ENCODE peak calls at places on chromosomes 6 and 20, in four cellular contexts. Q is HCT116, Y is sigmoid colon, X is prostate gland. K is an unnamed sample.

GRCh38 chr20:6104493-6105188 is 18.2 kb downstream of the FERMT1 start:
- DNase-seq in X (no peak), Q (no peak), Y (no peak), K (no peak)

GRCh38 chr20:10946124-10946880 is 272.5 kb upstream of the JAG1 start:
- DNase-seq in X (no peak), Q (no peak), Y (no peak), K (no peak)

GRCh38 chr6:130365166-130366010 is 429 bp upstream of the TMEM200A start:
- DNase-seq in Q (peak; percentile 39), Y (peak; percentile 80), X (no peak), K (peak; percentile 93)

GRCh38 chr6:167493310-167493709 is 168.4 kb downstream of the TTLL2 start:
- DNase-seq in Q (no peak), X (no peak), Y (peak; percentile 8), K (no peak)

GRCh38 chr6:141259832-141260231 is 872.9 kb upstream of the GJE1 start:
- DNase-seq in Q (no peak), Y (no peak), X (no peak), K (no peak)

GRCh38 chr6:113599444-113599843 is 257.7 kb upstream of the MARCKS start:
- DNase-seq in Y (no peak), Q (no peak), X (no peak), K (no peak)

GRCh38 chr6:83341765-83342164 is 89.1 kb downstream of the ME1 start:
- DNase-seq in Y (no peak), X (no peak), Q (no peak), K (no peak)

GRCh38 chr6:90849686-90850085 is 262.8 kb upstream of the MAP3K7 start:
- DNase-seq in Q (no peak), Y (no peak), X (no peak), K (no peak)

GRCh38 chr20:50317644-50318043 is 127.0 kb downstream of the CEBPB start:
- DNase-seq in Y (peak; percentile 61), X (no peak), Q (no peak), K (no peak)

GRCh38 chr6:167113047-167113446 is 9.8 kb upstream of the CCR6 start:
- DNase-seq in X (no peak), Y (no peak), Q (no peak), K (no peak)

GRCh38 chr6:24926192-24926591 is 9.6 kb downstream of the RIPOR2 start:
- DNase-seq in Q (no peak), Y (no peak), X (no peak), K (no peak)

GRCh38 chr6:43808412-43808811 is 38.4 kb downstream of the VEGFA start:
- DNase-seq in Y (no peak), X (no peak), Q (no peak), K (no peak)

GRCh38 chr20:51004305-51004727 is 18.6 kb downstream of the KCNG1 start:
- DNase-seq in Q (no peak), Y (no peak), X (no peak), K (peak; percentile 81)

GRCh38 chr6:164097557-164098398 is 683.3 kb downstream of the QKI start:
- DNase-seq in Y (no peak), X (no peak), Q (no peak), K (no peak)

GRCh38 chr20:17822039-17822438 is 122.3 kb downstream of the BANF2 start:
- DNase-seq in Y (peak; percentile 66), Q (no peak), X (peak; percentile 79), K (peak; percentile 76)

GRCh38 chr6:35228483-35228882 is 14.7 kb downstream of the SCUBE3 start:
- DNase-seq in Y (no peak), X (no peak), Q (no peak), K (no peak)

GRCh38 chr6:90764001-90764400 is 177.1 kb upstream of the MAP3K7 start:
- DNase-seq in X (no peak), Q (no peak), Y (no peak), K (no peak)

GRCh38 chr20:47319517-47320252 is 36.8 kb downstream of the ZMYND8 start:
- DNase-seq in Y (peak; percentile 79), X (peak; percentile 95), Q (peak; percentile 78), K (no peak)

GRCh38 chr6:122476131-122476530 is 4.5 kb upstream of the SERINC1 start:
- DNase-seq in Q (no peak), X (no peak), Y (no peak), K (no peak)

GRCh38 chr6:37713529-37714119 is 15.9 kb upstream of the MDGA1 start:
- DNase-seq in Y (no peak), Q (no peak), X (no peak), K (no peak)

GRCh38 chr20:38168791-38169589 is 3.9 kb upstream of the TGM2 start:
- DNase-seq in Y (no peak), Q (no peak), X (no peak), K (no peak)

GRCh38 chr6:40627316-40627715 is 40.2 kb upstream of the LRFN2 start:
- DNase-seq in Q (no peak), X (no peak), Y (no peak), K (no peak)

GRCh38 chr6:90195094-90195793 is 101.4 kb downstream of the BACH2 start:
- DNase-seq in X (no peak), Q (no peak), Y (no peak), K (no peak)

GRCh38 chr6:42522021-42522420 is 41.8 kb upstream of the UBR2 start:
- DNase-seq in Q (no peak), X (no peak), Y (no peak), K (no peak)

GRCh38 chr20:59931511-59932312 is 1.7 kb downstream of the SYCP2 start:
- DNase-seq in X (no peak), Y (no peak), Q (no peak), K (no peak)

GRCh38 chr6:63580704-63580961 is 8.4 kb downstream of the LOC128125822 start:
- DNase-seq in Y (no peak), X (no peak), Q (no peak), K (no peak)

GRCh38 chr6:25050356-25050755 is 114.6 kb upstream of the RIPOR2 start:
- DNase-seq in X (no peak), Y (no peak), Q (no peak), K (peak; percentile 44)

GRCh38 chr6:38792356-38792755 is 77.2 kb downstream of the DNAH8 start:
- DNase-seq in Q (no peak), Y (no peak), X (peak; percentile 85), K (no peak)

GRCh38 chr6:167722634-167723309 is 103.9 kb upstream of the AFDN start:
- DNase-seq in X (no peak), Y (peak; percentile 41), Q (no peak), K (no peak)

GRCh38 chr20:22763257-22763906 is 179.0 kb upstream of the FOXA2 start:
- DNase-seq in Q (peak; percentile 13), X (no peak), Y (no peak), K (peak; percentile 70)

GRCh38 chr6:160028487-160029275 is 59.8 kb downstream of the IGF2R start:
- DNase-seq in Y (no peak), Q (no peak), X (no peak), K (no peak)

GRCh38 chr20:38139919-38140753 is 24.9 kb downstream of the TGM2 start:
- DNase-seq in Q (no peak), Y (peak; percentile 25), X (no peak), K (no peak)

GRCh38 chr6:157376706-157377230 is 4.2 kb upstream of the ZDHHC14 start:
- DNase-seq in X (no peak), Y (no peak), Q (no peak), K (no peak)

GRCh38 chr20:15917333-15917732 is 655.9 kb downstream of the KIF16B start:
- DNase-seq in X (no peak), Q (no peak), Y (no peak), K (no peak)

DNA sequence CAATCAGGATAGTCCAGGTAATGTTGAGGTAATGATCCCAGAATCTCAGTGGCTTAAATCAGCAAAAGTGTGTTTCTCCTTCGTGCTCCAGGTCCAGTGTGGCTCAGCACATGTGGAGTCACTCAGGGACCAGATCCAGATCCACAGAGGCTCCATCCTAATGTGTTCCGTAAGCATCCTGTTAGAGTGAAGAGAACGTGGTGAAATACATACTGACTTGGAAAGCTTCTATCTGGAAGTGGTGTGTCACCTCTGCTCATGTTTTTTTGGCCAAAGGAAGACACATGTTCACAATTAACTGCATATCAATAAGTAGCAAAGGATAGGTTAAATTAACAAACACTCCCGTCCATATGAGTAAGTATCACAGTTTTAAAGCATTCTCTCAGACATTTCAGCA is 26.8 kb upstream of the PREP start:
- DNase-seq in Y (no peak), X (no peak), Q (no peak), K (no peak)
- H3K27ac ChIP-seq in Y (no peak overlapping the region), X (no peak overlapping the region), Q (no peak overlapping the region), K (no peak overlapping the region)

GRCh38 chr20:4813839-4814695 is 92.4 kb downstream of the PRND start:
- DNase-seq in Y (no peak), Q (no peak), X (no peak), K (peak; percentile 75)

GRCh38 chr20:4812641-4813075 is 90.9 kb downstream of the PRND start:
- DNase-seq in X (no peak), Y (no peak), Q (no peak), K (no peak)

GRCh38 chr20:4813076-4813838 is 91.5 kb downstream of the PRND start:
- DNase-seq in Q (no peak), X (no peak), Y (peak; percentile 68), K (peak; percentile 55)

GRCh38 chr20:4815618-4816017 is 93.9 kb downstream of the PRND start:
- DNase-seq in Y (no peak), X (no peak), Q (no peak), K (no peak)

DNA sequence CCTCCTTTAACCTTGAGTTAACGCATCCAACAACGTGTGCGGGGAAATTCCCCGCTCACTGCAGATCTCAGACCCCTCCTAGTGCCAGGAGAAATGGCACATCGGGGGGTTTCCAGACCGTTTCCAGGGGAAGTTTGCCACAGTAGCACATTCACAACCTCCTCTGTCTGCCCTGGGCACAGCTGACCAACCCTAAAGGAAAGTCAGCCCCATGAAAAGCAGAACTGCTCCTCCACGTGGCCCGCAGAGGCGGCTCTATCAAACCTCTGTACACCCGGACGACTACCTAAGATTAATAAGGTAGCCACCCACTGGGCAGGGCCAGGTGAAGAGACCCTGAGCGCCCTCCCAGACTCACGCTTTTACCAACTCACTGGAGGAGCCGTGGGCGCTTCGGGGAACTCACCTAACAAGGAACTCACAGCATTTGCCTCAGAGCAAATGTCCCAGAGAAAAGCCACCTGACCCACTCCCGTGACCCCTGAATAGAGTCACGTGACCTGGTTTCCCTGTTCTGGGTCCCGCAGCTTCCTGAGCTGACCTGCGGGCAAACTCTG is 93.1 kb downstream of the PRND start:
- DNase-seq in X (no peak), Q (no peak), Y (no peak), K (no peak)
- H3K4me1 ChIP-seq in X (no peaks in the 10 kb centered on the region), Q (peaks cover 2% of the 10 kb centered on the region), Y (peaks cover 9% of the 10 kb centered on the region), K (peaks cover 68% of the 10 kb centered on the region)

GRCh38 chr6:32637219-32637880 is at the start of gene HLA-DQA1:
- DNase-seq in Q (no peak), X (no peak), Y (no peak), K (peak; percentile 44)
- TF ChIP-seq POLR2AphosphoS5 in Q (no peak), X (peak; percentile 26), Y (no peak), K (no peak)

GRCh38 chr20:55565374-55565773 is 439.9 kb downstream of the CBLN4 start:
- DNase-seq in Q (no peak), Y (no peak), X (no peak), K (no peak)

DNA sequence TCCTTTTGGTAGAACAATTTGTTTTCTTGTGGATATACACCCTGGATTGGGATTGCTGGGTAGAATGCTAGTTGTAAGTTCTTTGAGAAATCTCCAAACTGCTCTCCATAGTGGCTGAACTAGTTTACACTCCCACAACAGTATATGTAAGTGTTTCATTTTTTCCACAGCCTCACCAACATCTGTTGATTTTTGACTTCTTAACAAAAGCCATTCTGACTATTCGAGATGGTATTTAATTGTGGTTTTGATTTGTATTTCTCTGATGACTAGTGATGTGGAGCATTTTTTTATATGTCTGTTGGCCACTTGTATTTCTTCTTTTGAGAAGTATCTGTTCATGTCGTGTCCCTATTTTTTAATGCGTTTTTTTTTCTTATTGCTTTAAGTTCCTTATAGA is 444.1 kb downstream of the CBLN4 start:
- DNase-seq in Q (no peak), Y (no peak), X (no peak), K (no peak)
- H3K27ac ChIP-seq in Q (no peak overlapping the region), Y (no peak overlapping the region), X (no peak overlapping the region), K (no peak overlapping the region)